ENCODE peak calls at places on chromosomes 1 and 21, in five cellular contexts. L is left lung, B is AG04450, Y is fibroblast of the aortic adventitia, U is fibroblast of mammary gland. O is an unnamed sample.

GRCh38 chr1:196608401-196609113 is at the start of gene KCNT2:
- DNase-seq in L (peak), U (peak), Y (peak), B (peak), O (peak)

GRCh38 chr1:218514694-218515093 is 169.6 kb downstream of the TGFB2 start:
- DNase-seq in B (no peak), L (no peak), U (no peak), Y (no peak), O (no peak)

GRCh38 chr1:16230744-16231143 is 6.2 kb downstream of the CPLANE2 start:
- DNase-seq in Y (no peak), B (no peak), L (no peak), U (no peak), O (no peak)

GRCh38 chr1:176849281-176849680 is 315.2 kb downstream of the ASTN1 start:
- DNase-seq in B (no peak), U (no peak), L (no peak), Y (no peak), O (no peak)

GRCh38 chr1:165753934-165754333 is 14.7 kb downstream of the TMCO1 start:
- DNase-seq in U (no peak), Y (no peak), B (no peak), L (no peak), O (no peak)

GRCh38 chr1:232306269-232306911 is 323.5 kb downstream of the SIPA1L2 start:
- DNase-seq in Y (peak), U (no peak), B (no peak), L (no peak), O (peak)

GRCh38 chr1:2972879-2973575 is 48.2 kb upstream of the ACTRT2 start:
- DNase-seq in U (no peak), L (no peak), Y (no peak), B (no peak), O (no peak)

GRCh38 chr1:194295690-194296089 is 1109.3 kb upstream of the B3GALT2 start:
- DNase-seq in Y (no peak), B (no peak), L (no peak), U (no peak), O (peak)

GRCh38 chr1:76759950-76760349 is 107.3 kb upstream of the ST6GALNAC5 start:
- DNase-seq in B (no peak), L (peak), U (peak), Y (no peak), O (no peak)

GRCh38 chr1:69639159-69639558 is 71.4 kb downstream of the LRRC7 start:
- DNase-seq in L (no peak), U (no peak), Y (no peak), B (no peak), O (no peak)

GRCh38 chr1:180505732-180506335 is 3.5 kb upstream of the ACBD6 start:
- DNase-seq in Y (no peak), U (peak), B (no peak), L (no peak), O (no peak)

GRCh38 chr21:27024316-27024715 is 57.4 kb upstream of the ADAMTS5 start:
- DNase-seq in B (no peak), Y (peak), U (peak), L (no peak), O (no peak)

GRCh38 chr1:107529511-107530149 is 388.8 kb downstream of the NTNG1 start:
- DNase-seq in L (no peak), B (no peak), Y (peak), U (peak), O (peak)

GRCh38 chr1:143661418-143662120 is 310.2 kb downstream of the FAM72C start:
- DNase-seq in U (peak), L (no peak), Y (no peak), B (no peak), O (no peak)

GRCh38 chr1:22831729-22832413 is 121.2 kb downstream of the EPHB2 start:
- DNase-seq in Y (peak), L (peak), B (peak), U (peak), O (no peak)

GRCh38 chr1:205318231-205318991 is 3.1 kb downstream of the NUAK2 start:
- DNase-seq in L (peak), B (no peak), U (no peak), Y (no peak), O (no peak)

GRCh38 chr1:13224480-13225060 is 1.4 kb downstream of the PRAMEF18 start:
- DNase-seq in Y (no peak), B (no peak), L (no peak), U (no peak), O (no peak)

GRCh38 chr1:2311184-2312032 is 79.9 kb downstream of the MORN1 start:
- DNase-seq in Y (peak), U (peak), L (no peak), B (no peak), O (peak)

GRCh38 chr1:47524272-47524671 is 86.4 kb downstream of the FOXD2 start:
- DNase-seq in U (no peak), Y (no peak), L (no peak), B (no peak), O (no peak)

GRCh38 chr1:9691108-9691445 is 39.5 kb downstream of the PIK3CD start:
- DNase-seq in L (no peak), B (no peak), Y (no peak), U (peak), O (no peak)

GRCh38 chr1:54815086-54815876 is 14.2 kb upstream of the TTC22 start:
- DNase-seq in L (no peak), B (no peak), Y (no peak), U (no peak), O (no peak)

GRCh38 chr1:27527857-27528700 is 38.1 kb upstream of the WASF2 start:
- DNase-seq in Y (no peak), B (no peak), L (peak), U (no peak), O (peak)

GRCh38 chr1:148162363-148162762 is 10.3 kb upstream of the NBPF11 start:
- DNase-seq in B (no peak), Y (no peak), L (no peak), U (no peak), O (no peak)

GRCh38 chr21:44630440-44630839 is 3.5 kb downstream of the KRTAP10-9 start:
- DNase-seq in Y (no peak), B (no peak), U (no peak), L (no peak), O (no peak)

GRCh38 chr1:115336741-115337140 is 1.3 kb downstream of the NGF start:
- DNase-seq in L (no peak), Y (no peak), U (no peak), B (no peak), O (no peak)

GRCh38 chr1:200179781-200180160 is 152.3 kb downstream of the NR5A2 start:
- DNase-seq in L (no peak), U (no peak), Y (no peak), B (no peak), O (no peak)

GRCh38 chr1:149986486-149987296 is 23.8 kb downstream of the OTUD7B start:
- DNase-seq in Y (peak), L (no peak), U (peak), B (peak), O (no peak)

GRCh38 chr1:91851130-91852010 is 34.6 kb downstream of the TGFBR3 start:
- DNase-seq in Y (peak), U (peak), B (peak), L (peak), O (no peak)

GRCh38 chr1:241275981-241276380 is 81.0 kb downstream of the RGS7 start:
- DNase-seq in Y (no peak), L (no peak), B (no peak), U (no peak), O (no peak)

GRCh38 chr21:16279658-16280581 is 550.1 kb downstream of the USP25 start:
- DNase-seq in B (peak), Y (peak), L (no peak), U (peak), O (no peak)

GRCh38 chr21:39518055-39518844 is 66.5 kb downstream of the SH3BGR start:
- DNase-seq in L (no peak), Y (peak), B (peak), U (peak), O (peak)

GRCh38 chr1:213980906-213981305 is 6.9 kb upstream of the PROX1 start:
- DNase-seq in B (no peak), Y (no peak), U (no peak), L (no peak), O (no peak)

GRCh38 chr1:19582318-19582717 is 61.8 kb upstream of the NBL1 start:
- DNase-seq in B (no peak), L (peak), Y (no peak), U (peak), O (peak)

GRCh38 chr1:1770102-1770501 is 8.2 kb downstream of the NADK start:
- DNase-seq in L (no peak), U (no peak), Y (no peak), B (no peak), O (no peak)

GRCh38 chr1:5711956-5712645 is 280.1 kb downstream of the NPHP4 start:
- DNase-seq in U (no peak), Y (no peak), L (peak), B (no peak), O (no peak)

GRCh38 chr1:106746448-106747085 is 309.9 kb upstream of the PRMT6 start:
- DNase-seq in B (no peak), U (no peak), L (no peak), Y (no peak), O (no peak)

GRCh38 chr1:4684142-4684541 is 29.7 kb downstream of the AJAP1 start:
- DNase-seq in L (no peak), U (no peak), Y (no peak), B (no peak), O (no peak)

GRCh38 chr1:223731076-223731770 is 18.9 kb downstream of the CAPN2 start:
- DNase-seq in B (no peak), L (peak), Y (peak), U (peak), O (no peak)

GRCh38 chr1:246081856-246082668 is 425.0 kb downstream of the SMYD3 start:
- DNase-seq in B (no peak), Y (no peak), L (no peak), U (no peak), O (no peak)

DNA sequence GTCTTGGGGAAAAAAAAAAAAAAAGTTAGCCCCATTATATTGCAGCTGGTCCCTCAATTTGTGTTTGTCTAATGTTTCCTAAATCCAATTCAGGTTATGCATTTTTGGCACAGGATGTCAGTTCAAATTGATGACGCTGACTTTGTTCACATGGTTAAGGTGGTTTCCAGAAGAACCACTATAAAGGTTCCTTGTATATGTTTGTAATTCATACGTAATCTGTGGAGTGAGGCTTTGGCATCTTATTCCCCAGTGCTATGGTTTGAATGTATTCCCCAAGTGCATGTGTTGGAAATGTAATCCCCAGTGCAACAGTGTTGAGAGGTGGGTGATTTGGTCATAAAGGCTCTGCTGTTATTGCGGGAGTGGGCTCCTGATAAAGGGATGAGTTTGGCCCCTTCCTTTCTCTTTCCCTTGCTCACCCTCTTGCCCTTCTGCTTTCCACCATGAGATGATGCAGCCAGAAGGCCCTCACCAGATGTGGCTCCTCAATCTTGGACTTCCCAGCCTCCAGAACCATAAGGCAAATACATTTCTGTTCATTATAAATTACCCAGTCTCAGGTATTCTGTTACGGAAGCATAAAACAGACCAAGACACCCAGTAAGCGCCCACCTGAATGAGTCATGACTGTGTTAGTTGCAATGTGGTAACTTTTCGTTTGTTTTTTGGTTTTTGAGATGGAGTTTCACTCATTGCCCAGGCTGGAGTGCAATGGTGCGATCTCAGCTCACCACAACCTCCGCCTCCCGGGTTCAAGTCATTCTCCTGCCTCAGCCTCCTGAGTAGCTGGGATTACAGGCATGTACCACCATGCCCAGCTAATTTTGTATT is 19.5 kb upstream of the HLCS start:
- DNase-seq in Y (no peak), U (no peak), B (no peak), L (no peak), O (no peak)
- TF ChIP-seq CTCF in Y (no peak), U (no peak), B (no peak), L (no peak), O (no peak)

GRCh38 chr21:35011681-35012080 is 37.4 kb downstream of the RUNX1 start:
- DNase-seq in U (no peak), B (peak), Y (peak), L (no peak), O (no peak)
- TF ChIP-seq CTCF in U (no peak), B (no peak), Y (no peak), L (no peak), O (no peak)

GRCh38 chr1:186605762-186606350 is 74.4 kb downstream of the PTGS2 start:
- DNase-seq in L (peak), B (peak), U (peak), Y (peak), O (peak)
- TF ChIP-seq CTCF in L (peak), B (peak), U (peak), Y (peak), O (peak)

GRCh38 chr1:57637155-57637554 is 213.3 kb upstream of the DAB1 start:
- DNase-seq in U (peak), Y (peak), L (no peak), B (no peak), O (no peak)
- TF ChIP-seq CTCF in U (no peak), Y (no peak), L (no peak), B (no peak), O (no peak)

GRCh38 chr1:104646233-104646632 is 896.5 kb downstream of the AMY1C start:
- DNase-seq in U (no peak), Y (no peak), L (no peak), B (no peak), O (no peak)

GRCh38 chr1:104648269-104648691 is 898.6 kb downstream of the AMY1C start:
- DNase-seq in L (no peak), U (no peak), Y (no peak), B (no peak), O (peak)
- TF ChIP-seq CTCF in L (no peak), U (peak), Y (no peak), B (no peak), O (peak)